ENCODE peak calls at places on chromosomes 11 and 22, in four cellular contexts. One of them, this sample, is unnamed.

GRCh38 chr11:97611345-97611744 is 1221.5 kb downstream of the JRKL start:
- DNase-seq in SK-N-SH: no peak
- DNase-seq in K562: no peak
- DNase-seq in HCT116: no peak
- DNase-seq in this sample: no peak

GRCh38 chr11:57932105-57932504 is 91.6 kb upstream of the OR9Q1 start:
- DNase-seq in HCT116: no peak
- DNase-seq in K562: no peak
- DNase-seq in SK-N-SH: no peak
- DNase-seq in this sample: no peak

GRCh38 chr11:70910835-70911234 is 341.5 kb downstream of the SHANK2 start:
- DNase-seq in K562: no peak
- DNase-seq in HCT116: no peak
- DNase-seq in SK-N-SH: no peak
- DNase-seq in this sample: no peak

GRCh38 chr11:13000721-13001120 is 8.4 kb upstream of the RASSF10 start:
- DNase-seq in HCT116: no peak
- DNase-seq in K562: no peak
- DNase-seq in SK-N-SH: no peak
- DNase-seq in this sample: no peak

GRCh38 chr11:95584180-95584579 is 205.4 kb downstream of the FAM76B start:
- DNase-seq in HCT116: no peak
- DNase-seq in SK-N-SH: no peak
- DNase-seq in K562: no peak
- DNase-seq in this sample: no peak

GRCh38 chr11:122781378-122782040 is 56.8 kb upstream of the CRTAM start:
- DNase-seq in K562: peak; percentile 76
- DNase-seq in HCT116: peak; percentile 67
- DNase-seq in SK-N-SH: peak; percentile 84
- DNase-seq in this sample: peak; percentile 58

GRCh38 chr11:111107501-111107900 is 138.0 kb upstream of the POU2AF2 start:
- DNase-seq in SK-N-SH: no peak
- DNase-seq in HCT116: no peak
- DNase-seq in K562: no peak
- DNase-seq in this sample: no peak

GRCh38 chr11:57530215-57530595 is 349 bp downstream of the TIMM10 start:
- DNase-seq in HCT116: no peak
- DNase-seq in SK-N-SH: no peak
- DNase-seq in K562: no peak
- DNase-seq in this sample: no peak

GRCh38 chr11:73291781-73292180 is 16.3 kb upstream of the ARHGEF17 start:
- DNase-seq in K562: no peak
- DNase-seq in HCT116: no peak
- DNase-seq in SK-N-SH: no peak
- DNase-seq in this sample: no peak

GRCh38 chr11:13415201-13415600 is 47.8 kb downstream of the BTBD10 start:
- DNase-seq in K562: no peak
- DNase-seq in HCT116: no peak
- DNase-seq in SK-N-SH: no peak
- DNase-seq in this sample: no peak

GRCh38 chr11:87251560-87251959 is 213.8 kb downstream of the TMEM135 start:
- DNase-seq in K562: no peak
- DNase-seq in HCT116: no peak
- DNase-seq in SK-N-SH: no peak
- DNase-seq in this sample: no peak

GRCh38 chr22:39206491-39206890 is 38.3 kb downstream of the PDGFB start:
- DNase-seq in HCT116: no peak
- DNase-seq in K562: no peak
- DNase-seq in SK-N-SH: no peak
- DNase-seq in this sample: no peak

GRCh38 chr11:14381968-14382367 is 23.0 kb upstream of the RRAS2 start:
- DNase-seq in K562: no peak
- DNase-seq in HCT116: no peak
- DNase-seq in SK-N-SH: no peak
- DNase-seq in this sample: no peak

GRCh38 chr11:8531312-8531711 is 62.7 kb downstream of the STK33 start:
- DNase-seq in SK-N-SH: peak; percentile 76
- DNase-seq in K562: no peak
- DNase-seq in HCT116: no peak
- DNase-seq in this sample: no peak

GRCh38 chr22:37290737-37291136 is 8.4 kb downstream of the CYTH4 start:
- DNase-seq in K562: no peak
- DNase-seq in HCT116: no peak
- DNase-seq in SK-N-SH: no peak
- DNase-seq in this sample: no peak

GRCh38 chr11:108929241-108929640 is 264.4 kb downstream of the DDX10 start:
- DNase-seq in SK-N-SH: no peak
- DNase-seq in K562: no peak
- DNase-seq in HCT116: peak; percentile 8
- DNase-seq in this sample: peak; percentile 19

GRCh38 chr11:102467080-102467708 is 14.6 kb upstream of the TMEM123 start:
- DNase-seq in K562: no peak
- DNase-seq in HCT116: no peak
- DNase-seq in SK-N-SH: no peak
- DNase-seq in this sample: no peak

GRCh38 chr11:1205987-1206331 is 16.9 kb upstream of the MUC5B start:
- DNase-seq in K562: no peak
- DNase-seq in HCT116: no peak
- DNase-seq in SK-N-SH: peak; percentile 13
- DNase-seq in this sample: no peak

GRCh38 chr11:70265341-70265740 is 5.1 kb upstream of the PPFIA1 start:
- DNase-seq in K562: no peak
- DNase-seq in HCT116: no peak
- DNase-seq in SK-N-SH: no peak
- DNase-seq in this sample: no peak

GRCh38 chr11:117814766-117815261 is 9.7 kb downstream of the FXYD2 start:
- DNase-seq in SK-N-SH: no peak
- DNase-seq in K562: no peak
- DNase-seq in HCT116: no peak
- DNase-seq in this sample: peak; percentile 54

GRCh38 chr22:24951942-24952836 is at the start of gene KIAA1671:
- DNase-seq in HCT116: peak; percentile 53
- DNase-seq in SK-N-SH: peak; percentile 99
- DNase-seq in K562: peak; percentile 92
- DNase-seq in this sample: peak; percentile 86

GRCh38 chr11:76236092-76237026 is 30.1 kb upstream of the WNT11 start:
- DNase-seq in K562: peak; percentile 78
- DNase-seq in SK-N-SH: peak; percentile 84
- DNase-seq in HCT116: peak; percentile 16
- DNase-seq in this sample: no peak

GRCh38 chr11:2789331-2789730 is 89.5 kb upstream of the KCNQ1OT1 start:
- DNase-seq in HCT116: no peak
- DNase-seq in K562: no peak
- DNase-seq in SK-N-SH: no peak
- DNase-seq in this sample: no peak

GRCh38 chr11:12765428-12765827 is 91.2 kb downstream of the TEAD1 start:
- DNase-seq in K562: no peak
- DNase-seq in HCT116: no peak
- DNase-seq in SK-N-SH: no peak
- DNase-seq in this sample: no peak

GRCh38 chr11:77602385-77603105 is 12.8 kb downstream of the AQP11 start:
- DNase-seq in SK-N-SH: no peak
- DNase-seq in HCT116: no peak
- DNase-seq in K562: no peak
- DNase-seq in this sample: peak; percentile 72

GRCh38 chr11:14644396-14645246 is 1.0 kb downstream of the PDE3B start:
- DNase-seq in SK-N-SH: peak; percentile 73
- DNase-seq in K562: peak; percentile 11
- DNase-seq in HCT116: peak; percentile 12
- DNase-seq in this sample: peak; percentile 45

GRCh38 chr11:128399186-128399585 is 188.2 kb downstream of the ETS1 start:
- DNase-seq in SK-N-SH: no peak
- DNase-seq in HCT116: no peak
- DNase-seq in K562: no peak
- DNase-seq in this sample: no peak

GRCh38 chr22:39545310-39546063 is 12.9 kb upstream of the RPS19BP1 start:
- DNase-seq in HCT116: no peak
- DNase-seq in K562: peak; percentile 49
- DNase-seq in SK-N-SH: no peak
- DNase-seq in this sample: no peak

GRCh38 chr22:25702571-25703167 is 39.3 kb upstream of the MYO18B start:
- DNase-seq in HCT116: no peak
- DNase-seq in K562: no peak
- DNase-seq in SK-N-SH: no peak
- DNase-seq in this sample: no peak

GRCh38 chr22:39439170-39439569 is 17.6 kb upstream of the MGAT3 start:
- DNase-seq in SK-N-SH: no peak
- DNase-seq in K562: peak; percentile 36
- DNase-seq in HCT116: no peak
- DNase-seq in this sample: peak; percentile 25

GRCh38 chr22:32926600-32926999 is 125.1 kb downstream of the TIMP3 start:
- DNase-seq in SK-N-SH: no peak
- DNase-seq in K562: peak; percentile 26
- DNase-seq in HCT116: peak; percentile 21
- DNase-seq in this sample: peak; percentile 44

GRCh38 chr22:50521710-50522109 is 3.7 kb downstream of the SCO2 start:
- DNase-seq in HCT116: no peak
- DNase-seq in K562: no peak
- DNase-seq in SK-N-SH: no peak
- DNase-seq in this sample: no peak

DNA sequence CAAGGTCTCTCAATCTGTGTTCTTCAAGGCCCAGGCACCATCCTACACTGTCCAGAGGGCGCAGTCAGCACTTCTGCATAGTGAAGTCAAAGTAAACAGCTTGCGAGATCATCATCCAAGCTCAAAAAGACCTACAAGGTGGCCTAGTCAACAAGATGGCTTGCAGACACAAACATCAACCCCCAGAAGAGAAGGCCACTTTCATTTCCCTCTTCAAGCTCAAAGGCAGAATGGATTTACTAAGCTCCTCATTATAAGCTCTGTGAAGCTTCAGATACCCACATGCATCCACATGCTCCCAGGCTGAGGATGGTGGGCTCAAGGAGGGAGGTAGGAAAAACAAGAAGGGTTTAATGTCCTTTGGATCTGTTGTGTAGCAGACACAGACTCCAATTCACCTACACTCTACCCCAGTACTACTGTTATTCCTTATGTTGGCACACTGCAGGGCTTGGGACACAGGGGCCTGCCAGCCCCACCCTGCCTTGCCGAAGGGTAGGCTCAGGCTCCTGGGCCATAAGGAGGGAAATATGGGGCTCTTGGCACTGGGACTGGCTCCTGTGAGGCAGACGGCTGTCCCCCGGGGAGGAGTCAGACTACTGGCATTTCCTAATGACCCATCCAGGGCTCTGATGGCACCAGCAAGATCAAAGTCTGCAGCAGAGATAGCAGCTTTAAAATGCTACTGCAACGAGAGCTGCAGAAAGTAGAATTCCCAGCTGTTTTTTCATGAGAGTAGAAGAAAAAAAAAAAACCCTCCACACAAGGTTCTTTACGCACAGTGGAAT is 42.0 kb upstream of the CYP2D6 start:
- DNase-seq in K562: no peak
- DNase-seq in SK-N-SH: peak; percentile 56
- DNase-seq in HCT116: no peak
- DNase-seq in this sample: peak; percentile 74
- TF ChIP-seq ELF1 in K562: no peak
- TF ChIP-seq ELF1 in SK-N-SH: no peak
- TF ChIP-seq ELF1 in HCT116: no peak
- TF ChIP-seq ELF1 in this sample: no peak

GRCh38 chr22:19795617-19796008 is 35.0 kb downstream of the TBX1 start:
- DNase-seq in HCT116: no peak
- DNase-seq in SK-N-SH: no peak
- DNase-seq in K562: no peak
- DNase-seq in this sample: no peak
- TF ChIP-seq ELF1 in HCT116: no peak
- TF ChIP-seq ELF1 in SK-N-SH: no peak
- TF ChIP-seq ELF1 in K562: no peak
- TF ChIP-seq ELF1 in this sample: no peak

GRCh38 chr11:10305262-10305963 is 540 bp downstream of the ADM start:
- DNase-seq in SK-N-SH: peak; percentile 76
- DNase-seq in HCT116: no peak
- DNase-seq in K562: peak; percentile 10
- DNase-seq in this sample: peak; percentile 33
- TF ChIP-seq ELF1 in SK-N-SH: no peak
- TF ChIP-seq ELF1 in HCT116: no peak
- TF ChIP-seq ELF1 in K562: no peak
- TF ChIP-seq ELF1 in this sample: no peak

GRCh38 chr11:45280449-45280848 is 5.7 kb downstream of the SYT13 start:
- DNase-seq in SK-N-SH: no peak
- DNase-seq in HCT116: no peak
- DNase-seq in K562: no peak
- DNase-seq in this sample: no peak
- TF ChIP-seq ELF1 in SK-N-SH: no peak
- TF ChIP-seq ELF1 in HCT116: no peak
- TF ChIP-seq ELF1 in K562: no peak
- TF ChIP-seq ELF1 in this sample: no peak

GRCh38 chr22:41682033-41682807 is 6.4 kb downstream of the SNU13 start:
- DNase-seq in SK-N-SH: peak; percentile 85
- DNase-seq in HCT116: peak; percentile 73
- DNase-seq in K562: peak; percentile 92
- DNase-seq in this sample: peak; percentile 80

GRCh38 chr22:41684194-41684593 is 4.5 kb downstream of the SNU13 start:
- DNase-seq in SK-N-SH: no peak
- DNase-seq in HCT116: no peak
- DNase-seq in K562: no peak
- DNase-seq in this sample: no peak

GRCh38 chr22:41683052-41683451 is 5.6 kb downstream of the SNU13 start:
- DNase-seq in SK-N-SH: no peak
- DNase-seq in K562: no peak
- DNase-seq in HCT116: no peak
- DNase-seq in this sample: no peak

GRCh38 chr22:41683616-41684015 is 5.1 kb downstream of the SNU13 start:
- DNase-seq in SK-N-SH: no peak
- DNase-seq in K562: no peak
- DNase-seq in HCT116: no peak
- DNase-seq in this sample: no peak

GRCh38 chr22:41681616-41682015 is 7.1 kb downstream of the SNU13 start:
- DNase-seq in K562: no peak
- DNase-seq in HCT116: no peak
- DNase-seq in SK-N-SH: no peak
- DNase-seq in this sample: no peak
- TF ChIP-seq ELF1 in K562: no peak
- TF ChIP-seq ELF1 in HCT116: no peak
- TF ChIP-seq ELF1 in SK-N-SH: no peak
- TF ChIP-seq ELF1 in this sample: no peak